ENCODE peak calls at places on chromosomes 1 and 21, in seven cellular contexts. Z is HepG2, I is H1, R is HCT116, U is K562, D is SK-N-SH, V is GM12878. E is an unnamed sample.
A peak's percentile ranks its signal among the peaks of the same experiment; 100 is the strongest.

GRCh38 chr1:84450916-84451315 is 28.1 kb upstream of the RPF1 start:
- DNase-seq in D (no peak), Z (no peak), I (no peak), U (no peak), V (no peak), R (no peak), E (no peak)

GRCh38 chr1:35708179-35708891 is 10.3 kb downstream of the C1orf216 start:
- DNase-seq in U (no peak), Z (no peak), I (peak; percentile 67), R (no peak), V (no peak), D (peak; percentile 83), E (no peak)

GRCh38 chr21:45584786-45585185 is 42.5 kb upstream of the SLC19A1 start:
- DNase-seq in Z (no peak), R (no peak), V (no peak), U (no peak), D (no peak), I (no peak), E (no peak)

GRCh38 chr1:21524686-21525339 is 15.6 kb downstream of the ALPL start:
- DNase-seq in I (no peak), D (no peak), U (no peak), V (no peak), R (no peak), Z (no peak), E (no peak)

GRCh38 chr1:169741666-169742394 is 8.0 kb upstream of the SELE start:
- DNase-seq in U (no peak), R (no peak), V (no peak), D (no peak), Z (no peak), I (no peak), E (peak; percentile 12)

GRCh38 chr1:19925342-19926070 is 2.1 kb upstream of the PLA2G2E start:
- DNase-seq in V (no peak), I (no peak), R (peak; percentile 95), U (no peak), D (no peak), Z (peak; percentile 98), E (no peak)

GRCh38 chr1:32992489-32993214 is 28.0 kb upstream of the RNF19B start:
- DNase-seq in U (peak; percentile 77), Z (peak; percentile 26), D (no peak), R (peak; percentile 71), I (peak; percentile 66), V (peak; percentile 98), E (peak; percentile 70)

GRCh38 chr1:65235867-65236805 is 73.2 kb upstream of the DNAJC6 start:
- DNase-seq in I (no peak), Z (peak; percentile 46), U (peak; percentile 81), V (no peak), D (peak; percentile 25), R (peak; percentile 41), E (no peak)

GRCh38 chr1:92365378-92366044 is 66.7 kb downstream of the RPAP2 start:
- DNase-seq in V (no peak), I (no peak), D (no peak), R (no peak), U (no peak), Z (no peak), E (no peak)

GRCh38 chr21:45496151-45496967 is 45.9 kb downstream of the SLC19A1 start:
- DNase-seq in D (no peak), Z (no peak), R (no peak), U (no peak), V (no peak), I (no peak), E (no peak)

GRCh38 chr1:37133276-37134145 is 99.2 kb upstream of the GRIK3 start:
- DNase-seq in V (no peak), U (no peak), Z (no peak), R (no peak), I (no peak), D (no peak), E (no peak)

GRCh38 chr21:43194303-43195130 is 25.7 kb downstream of the CRYAA start:
- DNase-seq in R (no peak), U (no peak), I (no peak), Z (peak; percentile 57), V (no peak), D (no peak), E (no peak)

GRCh38 chr1:58921751-58922150 is 137.9 kb upstream of the JUN start:
- DNase-seq in R (no peak), D (no peak), Z (no peak), I (no peak), V (no peak), U (no peak), E (no peak)

GRCh38 chr1:7615138-7615537 is 156.0 kb upstream of the VAMP3 start:
- DNase-seq in V (no peak), D (no peak), R (no peak), Z (no peak), U (no peak), I (no peak), E (no peak)

GRCh38 chr1:36849956-36850355 is 184.4 kb downstream of the GRIK3 start:
- DNase-seq in D (no peak), V (no peak), I (no peak), R (no peak), Z (no peak), U (no peak), E (no peak)

GRCh38 chr1:28871631-28872401 is 42.6 kb upstream of the EPB41 start:
- DNase-seq in R (no peak), I (no peak), Z (peak; percentile 68), D (no peak), V (no peak), U (no peak), E (no peak)

DNA sequence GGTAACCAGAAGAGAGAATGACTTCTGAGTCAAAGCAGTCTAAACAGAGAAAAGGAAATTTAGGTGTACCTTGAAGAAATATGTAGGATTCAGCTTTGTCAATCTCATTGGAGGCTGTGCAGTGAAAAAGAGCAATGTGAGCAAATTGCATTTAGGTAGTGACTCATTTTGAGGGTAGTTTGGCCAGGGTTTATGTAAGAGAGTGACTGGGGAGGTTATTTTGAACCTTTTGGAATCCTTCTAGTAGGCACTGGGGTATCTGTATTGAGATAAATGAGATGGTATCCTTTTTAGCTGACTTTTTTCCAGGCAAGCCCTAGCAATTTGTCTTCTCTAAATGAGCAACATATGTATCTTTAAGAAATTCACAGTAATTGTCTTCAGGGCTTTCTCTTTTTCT is 95.9 kb downstream of the DISP1 start:
- DNase-seq in D (no peak), I (no peak), V (no peak), U (no peak), Z (no peak), R (no peak), E (no peak)
- TF ChIP-seq JUND in D (peak; percentile 66), I (no peak), V (no peak), U (no peak), Z (no peak), R (no peak), E (no peak)

GRCh38 chr1:162028726-162029125 is 5.1 kb upstream of the OLFML2B start:
- DNase-seq in U (no peak), R (no peak), V (peak; percentile 38), D (no peak), I (no peak), Z (no peak), E (no peak)

GRCh38 chr1:162033445-162033844 is 9.8 kb upstream of the OLFML2B start:
- DNase-seq in U (no peak), I (no peak), Z (no peak), D (no peak), R (no peak), V (no peak), E (no peak)

GRCh38 chr1:162030741-162031280 is 7.1 kb upstream of the OLFML2B start:
- DNase-seq in U (no peak), R (no peak), I (no peak), V (no peak), D (no peak), Z (no peak), E (no peak)

GRCh38 chr1:162026906-162027305 is 3.2 kb upstream of the OLFML2B start:
- DNase-seq in R (no peak), Z (no peak), U (no peak), D (no peak), V (no peak), I (no peak), E (no peak)

DNA sequence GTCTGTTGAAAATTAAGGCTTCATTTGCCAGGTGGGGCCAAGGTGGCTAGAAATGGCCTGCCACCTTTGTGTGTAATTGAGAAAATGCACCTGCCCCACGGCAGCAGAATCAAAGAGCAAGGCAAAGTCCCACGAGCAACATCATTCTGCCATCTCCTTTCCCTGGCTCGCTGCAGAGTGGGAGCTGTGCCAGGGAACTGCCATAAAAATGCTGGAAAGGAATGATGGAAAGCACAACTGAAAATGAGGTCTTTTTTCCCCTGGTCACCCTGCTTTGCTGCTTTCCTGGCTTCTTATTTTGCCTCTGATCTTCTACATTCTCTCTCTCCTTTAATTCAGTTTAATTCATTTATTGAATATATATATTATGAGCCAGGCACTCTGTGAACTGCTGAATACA is 5.5 kb upstream of the OLFML2B start:
- DNase-seq in D (peak; percentile 44), V (no peak), R (no peak), Z (no peak), I (no peak), U (no peak), E (no peak)
- TF ChIP-seq JUND in D (no peak), V (no peak), R (no peak), Z (no peak), I (no peak), U (no peak), E (no peak)

DNA sequence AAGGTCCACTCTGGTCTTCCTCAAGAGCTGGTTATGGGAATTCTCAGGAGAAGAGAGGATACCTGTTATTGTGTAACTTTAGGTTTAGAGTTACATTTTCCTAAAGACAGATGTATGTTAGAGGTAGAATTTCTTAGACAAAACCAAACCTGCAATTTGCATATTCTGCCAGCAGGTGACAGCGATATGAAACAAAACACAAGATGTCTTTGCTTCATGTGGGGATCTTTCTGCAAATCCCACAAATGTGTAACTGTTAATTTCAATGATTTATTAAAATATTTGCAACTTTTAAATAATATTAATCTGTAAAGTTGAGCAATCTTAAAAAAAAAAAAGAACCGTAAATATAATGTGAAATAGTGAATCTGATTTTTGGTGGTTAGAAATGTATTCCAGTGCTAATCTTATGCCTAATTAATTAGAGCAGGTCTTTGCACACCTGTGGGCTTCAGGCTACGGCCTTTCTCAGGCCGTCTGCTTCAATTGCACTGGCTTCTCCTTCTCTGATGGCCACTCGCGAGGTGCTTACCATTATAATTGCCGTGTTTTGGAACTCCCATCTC is 33.4 kb downstream of the FAM78B start:
- DNase-seq in R (peak; percentile 10), I (no peak), D (no peak), Z (no peak), V (no peak), U (peak; percentile 32), E (no peak)
- TF ChIP-seq JUND in R (no peak), I (no peak), D (no peak), Z (no peak), V (no peak), U (no peak), E (no peak)

DNA sequence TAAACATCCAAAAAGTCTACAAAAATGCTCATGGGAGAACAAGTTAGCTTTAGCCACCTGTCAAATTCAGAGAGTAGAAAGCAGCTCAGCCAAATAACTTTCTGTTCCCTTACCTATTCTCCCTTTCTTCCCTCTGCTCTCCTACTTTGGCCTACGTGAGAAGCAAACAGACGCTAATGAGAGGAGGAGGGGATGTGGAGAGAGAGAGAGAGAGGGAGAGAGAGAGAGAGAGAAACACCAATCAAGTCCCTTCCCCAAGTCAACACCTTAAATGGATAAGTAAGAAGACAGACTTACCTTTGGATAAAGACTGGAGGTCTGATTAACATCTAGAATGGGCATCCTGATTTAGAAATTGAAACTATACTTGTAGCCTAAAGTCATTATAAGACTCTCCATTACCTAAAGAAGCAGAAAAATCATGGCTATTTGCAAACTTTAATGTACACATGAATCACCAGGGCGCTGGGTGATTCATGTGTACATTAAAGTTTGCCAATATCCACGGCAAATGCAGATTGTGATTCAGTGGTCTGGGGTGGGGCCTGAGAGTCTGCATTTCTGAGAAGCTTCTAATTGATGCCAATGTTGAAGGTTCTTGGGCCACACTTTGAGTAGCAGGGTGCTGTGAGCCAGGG is 13.1 kb upstream of the DUSP12 start:
- DNase-seq in V (no peak), R (no peak), Z (no peak), I (no peak), U (no peak), D (no peak), E (no peak)
- TF ChIP-seq JUND in V (no peak), R (no peak), Z (no peak), I (peak; percentile 51), U (no peak), D (peak; percentile 17), E (no peak)

E was measured in T47D.